ENCODE peak calls at places on chromosome 21, in five cellular contexts. One of them, this sample, is unnamed.

GRCh38 chr21:15159382-15160020 is 94.7 kb upstream of the NRIP1 start:
- DNase-seq in GM04503: no peak
- DNase-seq in stimulated activated CD8-positive, alpha-beta memory T cell treated with anti-CD3 and anti-CD28 coated beads, Interleukin-15, amount 100 ng/mL, for 24 hours: no peak
- DNase-seq in NAMALWA: no peak
- DNase-seq in ELR: no peak
- DNase-seq in this sample: no peak

GRCh38 chr21:44872568-44873355 is 728 bp downstream of the PTTG1IP start:
- DNase-seq in GM04503: no peak
- DNase-seq in stimulated activated CD8-positive, alpha-beta memory T cell treated with anti-CD3 and anti-CD28 coated beads, Interleukin-15, amount 100 ng/mL, for 24 hours: no peak
- DNase-seq in NAMALWA: peak
- DNase-seq in ELR: peak
- DNase-seq in this sample: no peak

GRCh38 chr21:42818328-42818749 is 61.0 kb downstream of the WDR4 start:
- DNase-seq in GM04503: no peak
- DNase-seq in stimulated activated CD8-positive, alpha-beta memory T cell treated with anti-CD3 and anti-CD28 coated beads, Interleukin-15, amount 100 ng/mL, for 24 hours: no peak
- DNase-seq in NAMALWA: peak
- DNase-seq in ELR: peak
- DNase-seq in this sample: no peak

GRCh38 chr21:34715518-34715917 is 46.7 kb downstream of the CLIC6 start:
- DNase-seq in GM04503: no peak
- DNase-seq in stimulated activated CD8-positive, alpha-beta memory T cell treated with anti-CD3 and anti-CD28 coated beads, Interleukin-15, amount 100 ng/mL, for 24 hours: no peak
- DNase-seq in NAMALWA: no peak
- DNase-seq in ELR: no peak
- DNase-seq in this sample: no peak

GRCh38 chr21:17441370-17441769 is 71.5 kb upstream of the CXADR start:
- DNase-seq in GM04503: no peak
- DNase-seq in stimulated activated CD8-positive, alpha-beta memory T cell treated with anti-CD3 and anti-CD28 coated beads, Interleukin-15, amount 100 ng/mL, for 24 hours: no peak
- DNase-seq in NAMALWA: no peak
- DNase-seq in ELR: no peak
- DNase-seq in this sample: no peak

GRCh38 chr21:28220670-28221069 is 772.0 kb downstream of the LTN1 start:
- DNase-seq in GM04503: no peak
- DNase-seq in stimulated activated CD8-positive, alpha-beta memory T cell treated with anti-CD3 and anti-CD28 coated beads, Interleukin-15, amount 100 ng/mL, for 24 hours: no peak
- DNase-seq in NAMALWA: no peak
- DNase-seq in ELR: no peak
- DNase-seq in this sample: no peak

GRCh38 chr21:36858320-36858957 is 108.0 kb downstream of the HLCS start:
- DNase-seq in GM04503: no peak
- DNase-seq in stimulated activated CD8-positive, alpha-beta memory T cell treated with anti-CD3 and anti-CD28 coated beads, Interleukin-15, amount 100 ng/mL, for 24 hours: no peak
- DNase-seq in NAMALWA: no peak
- DNase-seq in ELR: peak
- DNase-seq in this sample: no peak

GRCh38 chr21:31665397-31665796 is 5.9 kb downstream of the SOD1 start:
- DNase-seq in GM04503: no peak
- DNase-seq in stimulated activated CD8-positive, alpha-beta memory T cell treated with anti-CD3 and anti-CD28 coated beads, Interleukin-15, amount 100 ng/mL, for 24 hours: no peak
- DNase-seq in NAMALWA: no peak
- DNase-seq in ELR: no peak
- DNase-seq in this sample: no peak

GRCh38 chr21:45296638-45297037 is 8.9 kb upstream of the POFUT2 start:
- DNase-seq in GM04503: no peak
- DNase-seq in stimulated activated CD8-positive, alpha-beta memory T cell treated with anti-CD3 and anti-CD28 coated beads, Interleukin-15, amount 100 ng/mL, for 24 hours: no peak
- DNase-seq in NAMALWA: no peak
- DNase-seq in ELR: no peak
- DNase-seq in this sample: no peak

GRCh38 chr21:36566606-36567005 is 86.7 kb upstream of the CLDN14 start:
- DNase-seq in GM04503: no peak
- DNase-seq in stimulated activated CD8-positive, alpha-beta memory T cell treated with anti-CD3 and anti-CD28 coated beads, Interleukin-15, amount 100 ng/mL, for 24 hours: no peak
- DNase-seq in NAMALWA: no peak
- DNase-seq in ELR: no peak
- DNase-seq in this sample: no peak

GRCh38 chr21:46356005-46356338 is 32.0 kb downstream of the PCNT start:
- DNase-seq in GM04503: no peak
- DNase-seq in stimulated activated CD8-positive, alpha-beta memory T cell treated with anti-CD3 and anti-CD28 coated beads, Interleukin-15, amount 100 ng/mL, for 24 hours: no peak
- DNase-seq in NAMALWA: no peak
- DNase-seq in ELR: no peak
- DNase-seq in this sample: no peak

GRCh38 chr21:42263591-42264131 is 44.7 kb downstream of the ABCG1 start:
- DNase-seq in GM04503: no peak
- DNase-seq in stimulated activated CD8-positive, alpha-beta memory T cell treated with anti-CD3 and anti-CD28 coated beads, Interleukin-15, amount 100 ng/mL, for 24 hours: no peak
- DNase-seq in NAMALWA: no peak
- DNase-seq in ELR: no peak
- DNase-seq in this sample: no peak

GRCh38 chr21:32772281-32773047 is 909 bp upstream of the PAXBP1 start:
- DNase-seq in GM04503: peak
- DNase-seq in stimulated activated CD8-positive, alpha-beta memory T cell treated with anti-CD3 and anti-CD28 coated beads, Interleukin-15, amount 100 ng/mL, for 24 hours: peak
- DNase-seq in NAMALWA: no peak
- DNase-seq in ELR: peak
- DNase-seq in this sample: no peak

GRCh38 chr21:31397939-31398338 is 53.9 kb upstream of the TIAM1 start:
- DNase-seq in GM04503: no peak
- DNase-seq in stimulated activated CD8-positive, alpha-beta memory T cell treated with anti-CD3 and anti-CD28 coated beads, Interleukin-15, amount 100 ng/mL, for 24 hours: no peak
- DNase-seq in NAMALWA: no peak
- DNase-seq in ELR: no peak
- DNase-seq in this sample: no peak

GRCh38 chr21:42653492-42654061 is at the start of gene PDE9A:
- DNase-seq in GM04503: no peak
- DNase-seq in stimulated activated CD8-positive, alpha-beta memory T cell treated with anti-CD3 and anti-CD28 coated beads, Interleukin-15, amount 100 ng/mL, for 24 hours: no peak
- DNase-seq in NAMALWA: no peak
- DNase-seq in ELR: no peak
- DNase-seq in this sample: no peak

GRCh38 chr21:32868631-32869454 is 97.3 kb upstream of the PAXBP1 start:
- DNase-seq in GM04503: no peak
- DNase-seq in stimulated activated CD8-positive, alpha-beta memory T cell treated with anti-CD3 and anti-CD28 coated beads, Interleukin-15, amount 100 ng/mL, for 24 hours: no peak
- DNase-seq in NAMALWA: no peak
- DNase-seq in ELR: no peak
- DNase-seq in this sample: no peak

GRCh38 chr21:44653656-44654575 is 543 bp downstream of the KRTAP12-4 start:
- DNase-seq in GM04503: no peak
- DNase-seq in stimulated activated CD8-positive, alpha-beta memory T cell treated with anti-CD3 and anti-CD28 coated beads, Interleukin-15, amount 100 ng/mL, for 24 hours: no peak
- DNase-seq in NAMALWA: no peak
- DNase-seq in ELR: no peak
- DNase-seq in this sample: no peak

GRCh38 chr21:29904359-29905282 is 35.2 kb downstream of the GRIK1 start:
- DNase-seq in GM04503: no peak
- DNase-seq in stimulated activated CD8-positive, alpha-beta memory T cell treated with anti-CD3 and anti-CD28 coated beads, Interleukin-15, amount 100 ng/mL, for 24 hours: no peak
- DNase-seq in NAMALWA: no peak
- DNase-seq in ELR: no peak
- DNase-seq in this sample: no peak

GRCh38 chr21:28832013-28832714 is 160.5 kb downstream of the LTN1 start:
- DNase-seq in GM04503: no peak
- DNase-seq in stimulated activated CD8-positive, alpha-beta memory T cell treated with anti-CD3 and anti-CD28 coated beads, Interleukin-15, amount 100 ng/mL, for 24 hours: no peak
- DNase-seq in NAMALWA: no peak
- DNase-seq in ELR: peak
- DNase-seq in this sample: no peak

GRCh38 chr21:26843912-26844257 is 1.3 kb downstream of the ADAMTS1 start:
- DNase-seq in GM04503: peak
- DNase-seq in stimulated activated CD8-positive, alpha-beta memory T cell treated with anti-CD3 and anti-CD28 coated beads, Interleukin-15, amount 100 ng/mL, for 24 hours: no peak
- DNase-seq in NAMALWA: no peak
- DNase-seq in ELR: peak
- DNase-seq in this sample: no peak

GRCh38 chr21:32018381-32018780 is 145.6 kb downstream of the HUNK start:
- DNase-seq in GM04503: no peak
- DNase-seq in stimulated activated CD8-positive, alpha-beta memory T cell treated with anti-CD3 and anti-CD28 coated beads, Interleukin-15, amount 100 ng/mL, for 24 hours: no peak
- DNase-seq in NAMALWA: no peak
- DNase-seq in ELR: no peak
- DNase-seq in this sample: no peak

GRCh38 chr21:29293495-29293894 is 5.2 kb upstream of the BACH1 start:
- DNase-seq in GM04503: no peak
- DNase-seq in stimulated activated CD8-positive, alpha-beta memory T cell treated with anti-CD3 and anti-CD28 coated beads, Interleukin-15, amount 100 ng/mL, for 24 hours: no peak
- DNase-seq in NAMALWA: peak
- DNase-seq in ELR: no peak
- DNase-seq in this sample: no peak

GRCh38 chr21:23951251-23951650 is 1656.0 kb downstream of the MRPL39 start:
- DNase-seq in GM04503: no peak
- DNase-seq in stimulated activated CD8-positive, alpha-beta memory T cell treated with anti-CD3 and anti-CD28 coated beads, Interleukin-15, amount 100 ng/mL, for 24 hours: no peak
- DNase-seq in NAMALWA: no peak
- DNase-seq in ELR: peak
- DNase-seq in this sample: peak

This sample was measured in AG04450.